ENCODE peak calls at places on chromosomes 3 and 15, in five cellular contexts. C, Z, I, U and R are unnamed samples. For H3K27me3, the result is how much of the 10 kb centered on the place peaks cover.

GRCh38 chr3:119723022-119723421 is 20.2 kb downstream of the CFAP91 start:
- DNase-seq in U (no peak), Z (no peak), C (no peak), I (no peak), R (no peak)

GRCh38 chr3:149336925-149337324 is 3.5 kb upstream of the TM4SF18 start:
- DNase-seq in C (no peak), I (no peak), U (no peak), Z (no peak), R (no peak)

GRCh38 chr3:159635047-159635641 is 353.5 kb upstream of the IL12A start:
- DNase-seq in Z (no peak), I (no peak), C (no peak), U (peak), R (peak)

GRCh38 chr3:129621626-129622417 is 15.3 kb upstream of the PLXND1 start:
- DNase-seq in Z (no peak), C (no peak), I (no peak), U (no peak), R (peak)

GRCh38 chr3:128385080-128385832 is 81.4 kb downstream of the DNAJB8 start:
- DNase-seq in C (peak), Z (peak), U (peak), I (peak), R (peak)

GRCh38 chr3:159025733-159026132 is 223.9 kb downstream of the MFSD1 start:
- DNase-seq in U (no peak), Z (no peak), I (no peak), C (no peak), R (no peak)

GRCh38 chr3:82416828-82417227 is 655.4 kb upstream of the GBE1 start:
- DNase-seq in U (no peak), I (no peak), C (no peak), Z (no peak), R (no peak)

GRCh38 chr3:150216866-150217600 is 191.1 kb upstream of the TSC22D2 start:
- DNase-seq in I (no peak), U (no peak), C (no peak), Z (no peak), R (no peak)

GRCh38 chr3:127421943-127422662 is 134.3 kb upstream of the PRR20G start:
- DNase-seq in I (no peak), Z (no peak), U (no peak), C (no peak), R (no peak)

GRCh38 chr3:194849166-194849875 is 163.6 kb downstream of the FAM43A start:
- DNase-seq in U (no peak), C (peak), I (no peak), Z (no peak), R (no peak)

GRCh38 chr15:61393524-61393923 is 164.4 kb upstream of the RORA start:
- DNase-seq in Z (no peak), U (no peak), I (no peak), C (no peak), R (no peak)

GRCh38 chr3:31925271-31925630 is 55.8 kb downstream of the OSBPL10 start:
- DNase-seq in C (no peak), U (no peak), I (no peak), Z (no peak), R (no peak)

GRCh38 chr3:8441969-8442559 is 59.6 kb upstream of the LMCD1 start:
- DNase-seq in U (peak), Z (no peak), I (no peak), C (peak), R (peak)

GRCh38 chr3:4533489-4534443 is 40.6 kb downstream of the ITPR1 start:
- DNase-seq in C (peak), Z (no peak), U (peak), I (peak), R (no peak)

GRCh38 chr15:94272251-94272898 is 41.0 kb downstream of the MCTP2 start:
- DNase-seq in U (no peak), I (no peak), C (no peak), Z (no peak), R (no peak)

GRCh38 chr15:73757571-73757970 is 4.4 kb upstream of the INSYN1 start:
- DNase-seq in U (no peak), C (no peak), Z (no peak), I (no peak), R (no peak)

GRCh38 chr15:73755946-73756345 is 2.8 kb upstream of the INSYN1 start:
- DNase-seq in U (no peak), C (no peak), I (no peak), Z (no peak), R (no peak)

GRCh38 chr15:73756390-73756789 is 3.2 kb upstream of the INSYN1 start:
- DNase-seq in C (no peak), Z (no peak), I (no peak), U (no peak), R (no peak)

GRCh38 chr15:73755481-73755880 is 2.3 kb upstream of the INSYN1 start:
- DNase-seq in I (no peak), Z (no peak), U (no peak), C (no peak), R (no peak)

DNA sequence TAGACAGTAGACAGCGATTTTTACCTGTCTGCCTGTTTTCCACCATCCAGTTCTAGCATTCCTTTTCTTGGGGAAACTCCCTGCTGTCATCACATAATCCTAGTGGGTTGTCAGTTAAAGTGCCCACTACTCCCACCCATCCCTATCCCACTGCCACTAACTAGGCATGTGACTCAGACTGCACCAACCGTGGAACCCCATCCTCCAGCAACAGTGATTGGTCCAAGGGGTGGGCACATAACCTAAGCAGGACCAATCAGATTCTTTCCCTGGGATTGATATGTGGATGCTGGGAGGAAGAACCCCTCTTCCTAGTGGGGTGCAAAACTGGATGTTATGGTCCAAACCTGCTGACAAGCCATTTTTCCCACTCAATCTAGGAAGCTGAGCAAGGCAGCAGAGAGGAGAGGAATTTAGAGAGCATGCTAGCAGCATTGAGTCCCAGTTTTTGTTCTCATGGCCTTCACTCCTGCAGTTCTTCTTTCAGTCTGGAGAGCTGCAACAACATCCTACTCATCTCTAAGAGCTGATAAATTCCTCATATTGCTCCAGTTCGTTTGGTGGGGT is 3.9 kb upstream of the INSYN1 start:
- DNase-seq in U (no peak), I (no peak), C (no peak), Z (no peak), R (no peak)
- H3K27me3 ChIP-seq in U (under half), I (under half), C (under half), Z (under half), R (under half)

GRCh38 chr3:133376805-133377204 is 23.1 kb upstream of the BFSP2 start:
- DNase-seq in U (peak), Z (no peak), I (no peak), C (no peak), R (no peak)

GRCh38 chr3:133374706-133375105 is 25.1 kb upstream of the BFSP2 start:
- DNase-seq in I (no peak), C (no peak), Z (no peak), U (peak), R (no peak)

GRCh38 chr3:133379926-133380325 is 19.9 kb upstream of the BFSP2 start:
- DNase-seq in U (no peak), I (no peak), Z (no peak), C (no peak), R (no peak)

GRCh38 chr3:133380481-133381225 is 19.2 kb upstream of the BFSP2 start:
- DNase-seq in Z (no peak), C (no peak), I (no peak), U (no peak), R (no peak)

GRCh38 chr3:133377396-133377795 is 22.5 kb upstream of the BFSP2 start:
- DNase-seq in I (no peak), U (peak), C (peak), Z (no peak), R (no peak)
- TF ChIP-seq CTCF in I (no peak), U (peak), C (peak), Z (no peak), R (peak)

DNA sequence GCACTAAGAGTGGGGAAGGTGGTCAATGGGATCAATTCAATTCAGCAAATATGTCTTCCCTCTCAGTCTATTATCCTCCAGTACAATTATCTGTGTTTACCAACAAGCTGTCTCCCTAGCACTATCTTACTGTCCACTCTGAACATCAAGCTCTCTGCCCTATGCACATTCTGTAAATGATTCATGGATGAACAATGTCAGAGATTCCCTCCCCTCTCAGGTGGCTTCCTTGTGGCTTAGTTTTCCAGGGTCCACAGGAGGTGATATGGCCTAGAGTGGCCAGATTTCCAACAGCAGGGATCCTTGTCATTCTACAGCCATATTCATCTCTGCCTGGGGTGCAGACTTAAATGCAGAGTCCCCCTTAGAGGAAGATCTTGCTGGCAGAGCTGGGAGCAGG is 225.1 kb downstream of the UACA start:
- DNase-seq in C (peak), Z (no peak), I (no peak), U (no peak), R (no peak)
- H3K27me3 ChIP-seq in C (under half), Z (under half), I (under half), U (under half), R (under half)

GRCh38 chr15:40081691-40082194 is 26.9 kb downstream of the BMF start:
- DNase-seq in C (peak), I (peak), U (peak), Z (peak), R (peak)

GRCh38 chr15:40085225-40085624 is 23.5 kb downstream of the BMF start:
- DNase-seq in C (no peak), U (peak), Z (no peak), I (no peak), R (no peak)

GRCh38 chr15:40082195-40082868 is 26.3 kb downstream of the BMF start:
- DNase-seq in C (no peak), Z (no peak), I (no peak), U (no peak), R (no peak)

GRCh38 chr15:40084657-40085056 is 24.0 kb downstream of the BMF start:
- DNase-seq in I (no peak), U (no peak), Z (no peak), C (no peak), R (no peak)

GRCh38 chr15:40083756-40084101 is 24.9 kb downstream of the BMF start:
- DNase-seq in Z (no peak), U (peak), I (no peak), C (peak), R (no peak)
- TF ChIP-seq CTCF in Z (no peak), U (no peak), I (no peak), C (no peak), R (no peak)